ENCODE peak calls at places on chromosome 19, in five cellular contexts. One of them, this sample, is unnamed.

GRCh38 chr19:41541990-41542584 is 33.9 kb upstream of the CEACAM21 start:
- DNase-seq in GM12878: no peak
- DNase-seq in K562: peak; percentile 44
- DNase-seq in H1: no peak
- DNase-seq in HCT116: peak; percentile 36
- DNase-seq in this sample: peak; percentile 61

GRCh38 chr19:19562665-19563347 is 24.7 kb downstream of the CILP2 start:
- DNase-seq in GM12878: no peak
- DNase-seq in HCT116: no peak
- DNase-seq in K562: no peak
- DNase-seq in H1: no peak
- DNase-seq in this sample: no peak

GRCh38 chr19:40663712-40664692 is 26.4 kb downstream of the NUMBL start:
- DNase-seq in GM12878: no peak
- DNase-seq in H1: no peak
- DNase-seq in K562: peak; percentile 84
- DNase-seq in HCT116: no peak
- DNase-seq in this sample: no peak

GRCh38 chr19:44796701-44797115 is 12.2 kb upstream of the BCAM start:
- DNase-seq in GM12878: no peak
- DNase-seq in HCT116: no peak
- DNase-seq in K562: no peak
- DNase-seq in H1: no peak
- DNase-seq in this sample: peak; percentile 87

GRCh38 chr19:51034704-51035103 is at the start of gene KLK12:
- DNase-seq in GM12878: no peak
- DNase-seq in HCT116: no peak
- DNase-seq in H1: no peak
- DNase-seq in K562: no peak
- DNase-seq in this sample: no peak

GRCh38 chr19:23071087-23071511 is 45.7 kb upstream of the ZNF730 start:
- DNase-seq in H1: no peak
- DNase-seq in K562: no peak
- DNase-seq in HCT116: no peak
- DNase-seq in GM12878: no peak
- DNase-seq in this sample: no peak

GRCh38 chr19:362154-362553 is 17.6 kb upstream of the MIER2 start:
- DNase-seq in HCT116: no peak
- DNase-seq in H1: no peak
- DNase-seq in K562: no peak
- DNase-seq in GM12878: no peak
- DNase-seq in this sample: no peak

GRCh38 chr19:39768811-39769210 is 9.8 kb upstream of the LEUTX start:
- DNase-seq in HCT116: no peak
- DNase-seq in K562: no peak
- DNase-seq in GM12878: no peak
- DNase-seq in H1: no peak
- DNase-seq in this sample: no peak

GRCh38 chr19:49301866-49302252 is 23.1 kb downstream of the SLC6A16 start:
- DNase-seq in GM12878: no peak
- DNase-seq in HCT116: no peak
- DNase-seq in K562: no peak
- DNase-seq in H1: no peak
- DNase-seq in this sample: no peak

GRCh38 chr19:19526581-19527370 is 1.9 kb upstream of the YJEFN3 start:
- DNase-seq in GM12878: no peak
- DNase-seq in HCT116: no peak
- DNase-seq in K562: no peak
- DNase-seq in H1: no peak
- DNase-seq in this sample: no peak

GRCh38 chr19:14473073-14473790 is 1.9 kb downstream of the PTGER1 start:
- DNase-seq in H1: no peak
- DNase-seq in GM12878: no peak
- DNase-seq in HCT116: no peak
- DNase-seq in K562: no peak
- DNase-seq in this sample: no peak

GRCh38 chr19:14473915-14474578 is 1.1 kb downstream of the PTGER1 start:
- DNase-seq in HCT116: no peak
- DNase-seq in H1: no peak
- DNase-seq in GM12878: no peak
- DNase-seq in K562: no peak
- DNase-seq in this sample: peak; percentile 21

GRCh38 chr19:14470031-14470876 is 4.9 kb downstream of the PTGER1 start:
- DNase-seq in GM12878: no peak
- DNase-seq in HCT116: no peak
- DNase-seq in K562: no peak
- DNase-seq in H1: no peak
- DNase-seq in this sample: no peak

GRCh38 chr19:14472202-14472961 is 2.8 kb downstream of the PTGER1 start:
- DNase-seq in H1: no peak
- DNase-seq in HCT116: peak; percentile 22
- DNase-seq in GM12878: no peak
- DNase-seq in K562: peak; percentile 88
- DNase-seq in this sample: peak; percentile 42

GRCh38 chr19:14471436-14472187 is 3.5 kb downstream of the PTGER1 start:
- DNase-seq in H1: no peak
- DNase-seq in HCT116: no peak
- DNase-seq in K562: no peak
- DNase-seq in GM12878: no peak
- DNase-seq in this sample: peak; percentile 25
- TF ChIP-seq JUND in H1: no peak
- TF ChIP-seq JUND in HCT116: no peak
- TF ChIP-seq JUND in K562: no peak
- TF ChIP-seq JUND in GM12878: no peak
- TF ChIP-seq JUND in this sample: no peak

GRCh38 chr19:54281008-54281728 is at the start of gene LILRB2:
- DNase-seq in K562: no peak
- DNase-seq in GM12878: no peak
- DNase-seq in H1: no peak
- DNase-seq in HCT116: no peak
- DNase-seq in this sample: no peak
- TF ChIP-seq JUND in K562: no peak
- TF ChIP-seq JUND in GM12878: no peak
- TF ChIP-seq JUND in H1: no peak
- TF ChIP-seq JUND in HCT116: no peak
- TF ChIP-seq JUND in this sample: no peak

GRCh38 chr19:57167385-57167784 is at the start of gene DUXA:
- DNase-seq in H1: no peak
- DNase-seq in K562: no peak
- DNase-seq in HCT116: no peak
- DNase-seq in GM12878: no peak
- DNase-seq in this sample: no peak

GRCh38 chr19:57165846-57166245 is 1.4 kb downstream of the DUXA start:
- DNase-seq in H1: no peak
- DNase-seq in K562: no peak
- DNase-seq in HCT116: no peak
- DNase-seq in GM12878: no peak
- DNase-seq in this sample: no peak

DNA sequence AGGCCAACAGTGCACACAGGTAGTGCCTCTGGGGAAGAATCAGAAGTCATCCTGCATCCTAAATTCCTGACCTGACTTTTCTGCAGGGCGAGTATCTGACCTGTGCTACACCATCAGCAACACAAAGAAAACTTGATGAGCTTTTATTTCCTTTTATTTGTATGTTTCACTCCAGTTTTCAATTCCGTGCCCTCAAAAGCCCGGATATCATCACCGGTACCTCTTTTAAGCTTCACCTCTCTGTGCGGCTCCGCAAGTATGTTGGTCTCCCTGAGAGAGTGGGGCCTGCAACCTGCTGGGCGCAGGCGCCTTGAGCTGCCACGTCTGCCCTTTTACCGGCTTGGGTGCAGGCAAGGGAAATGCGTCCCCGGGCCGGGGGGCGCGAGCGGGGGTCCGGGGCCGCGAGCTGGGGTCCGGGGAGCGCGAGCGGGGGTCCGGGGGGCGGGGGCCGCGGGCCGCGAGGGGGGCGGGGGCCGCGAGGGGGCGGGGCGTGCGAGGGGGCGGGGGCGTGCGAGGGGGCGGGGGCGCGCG is 4.3 kb upstream of the DUXA start:
- DNase-seq in GM12878: no peak
- DNase-seq in K562: peak; percentile 6
- DNase-seq in H1: peak; percentile 15
- DNase-seq in HCT116: no peak
- DNase-seq in this sample: no peak
- TF ChIP-seq JUND in GM12878: no peak
- TF ChIP-seq JUND in K562: no peak
- TF ChIP-seq JUND in H1: no peak
- TF ChIP-seq JUND in HCT116: no peak
- TF ChIP-seq JUND in this sample: no peak

GRCh38 chr19:27971071-27971470 is 1241.9 kb downstream of the UQCRFS1 start:
- DNase-seq in H1: peak; percentile 58
- DNase-seq in K562: no peak
- DNase-seq in GM12878: no peak
- DNase-seq in HCT116: no peak
- DNase-seq in this sample: peak; percentile 4

GRCh38 chr19:27972291-27973040 is 1240.5 kb downstream of the UQCRFS1 start:
- DNase-seq in K562: no peak
- DNase-seq in GM12878: no peak
- DNase-seq in HCT116: no peak
- DNase-seq in H1: no peak
- DNase-seq in this sample: no peak

GRCh38 chr19:27975419-27976005 is 1237.4 kb downstream of the UQCRFS1 start:
- DNase-seq in K562: no peak
- DNase-seq in H1: no peak
- DNase-seq in HCT116: no peak
- DNase-seq in GM12878: no peak
- DNase-seq in this sample: no peak

GRCh38 chr19:27971869-27972268 is 1241.1 kb downstream of the UQCRFS1 start:
- DNase-seq in GM12878: no peak
- DNase-seq in K562: no peak
- DNase-seq in HCT116: no peak
- DNase-seq in H1: no peak
- DNase-seq in this sample: no peak

GRCh38 chr19:27974082-27974513 is 1238.9 kb downstream of the UQCRFS1 start:
- DNase-seq in K562: peak; percentile 25
- DNase-seq in GM12878: peak; percentile 25
- DNase-seq in HCT116: no peak
- DNase-seq in H1: no peak
- DNase-seq in this sample: peak; percentile 54
- TF ChIP-seq JUND in K562: no peak
- TF ChIP-seq JUND in GM12878: no peak
- TF ChIP-seq JUND in HCT116: no peak
- TF ChIP-seq JUND in H1: no peak
- TF ChIP-seq JUND in this sample: no peak

GRCh38 chr19:46299004-46299509 is 2.2 kb downstream of the HIF3A start:
- DNase-seq in K562: no peak
- DNase-seq in HCT116: peak; percentile 45
- DNase-seq in GM12878: no peak
- DNase-seq in H1: no peak
- DNase-seq in this sample: peak; percentile 75

GRCh38 chr19:46296722-46297431 is at the start of gene HIF3A:
- DNase-seq in H1: peak; percentile 82
- DNase-seq in HCT116: no peak
- DNase-seq in GM12878: no peak
- DNase-seq in K562: peak; percentile 40
- DNase-seq in this sample: no peak

GRCh38 chr19:46299695-46300094 is 2.9 kb downstream of the HIF3A start:
- DNase-seq in HCT116: no peak
- DNase-seq in GM12878: no peak
- DNase-seq in H1: no peak
- DNase-seq in K562: no peak
- DNase-seq in this sample: no peak

GRCh38 chr19:46298477-46299003 is 1.7 kb downstream of the HIF3A start:
- DNase-seq in HCT116: no peak
- DNase-seq in H1: no peak
- DNase-seq in K562: no peak
- DNase-seq in GM12878: no peak
- DNase-seq in this sample: no peak

GRCh38 chr19:46297700-46298476 is 1.0 kb downstream of the HIF3A start:
- DNase-seq in GM12878: no peak
- DNase-seq in HCT116: no peak
- DNase-seq in K562: peak; percentile 54
- DNase-seq in H1: no peak
- DNase-seq in this sample: no peak
- TF ChIP-seq JUND in GM12878: no peak
- TF ChIP-seq JUND in HCT116: no peak
- TF ChIP-seq JUND in K562: no peak
- TF ChIP-seq JUND in H1: no peak
- TF ChIP-seq JUND in this sample: no peak

GRCh38 chr19:15115762-15116615 is 8.8 kb downstream of the SYDE1 start:
- DNase-seq in H1: no peak
- DNase-seq in K562: no peak
- DNase-seq in HCT116: no peak
- DNase-seq in GM12878: no peak
- DNase-seq in this sample: no peak

GRCh38 chr19:15112385-15112784 is 5.2 kb downstream of the SYDE1 start:
- DNase-seq in H1: no peak
- DNase-seq in GM12878: no peak
- DNase-seq in K562: peak; percentile 56
- DNase-seq in HCT116: peak; percentile 60
- DNase-seq in this sample: peak; percentile 87

GRCh38 chr19:15113245-15114152 is 6.3 kb downstream of the SYDE1 start:
- DNase-seq in H1: no peak
- DNase-seq in K562: no peak
- DNase-seq in HCT116: no peak
- DNase-seq in GM12878: no peak
- DNase-seq in this sample: no peak

GRCh38 chr19:15115080-15115479 is 7.9 kb downstream of the SYDE1 start:
- DNase-seq in H1: no peak
- DNase-seq in HCT116: no peak
- DNase-seq in GM12878: no peak
- DNase-seq in K562: no peak
- DNase-seq in this sample: no peak

GRCh38 chr19:15114153-15114540 is 6.9 kb downstream of the SYDE1 start:
- DNase-seq in HCT116: no peak
- DNase-seq in K562: no peak
- DNase-seq in GM12878: no peak
- DNase-seq in H1: no peak
- DNase-seq in this sample: no peak
- TF ChIP-seq JUND in HCT116: no peak
- TF ChIP-seq JUND in K562: no peak
- TF ChIP-seq JUND in GM12878: no peak
- TF ChIP-seq JUND in H1: no peak
- TF ChIP-seq JUND in this sample: no peak

GRCh38 chr19:7961930-7962626 is 18.6 kb upstream of the TIMM44 start:
- DNase-seq in H1: no peak
- DNase-seq in HCT116: no peak
- DNase-seq in GM12878: no peak
- DNase-seq in K562: no peak
- DNase-seq in this sample: no peak
- TF ChIP-seq JUND in H1: no peak
- TF ChIP-seq JUND in HCT116: no peak
- TF ChIP-seq JUND in GM12878: no peak
- TF ChIP-seq JUND in K562: no peak
- TF ChIP-seq JUND in this sample: no peak

DNA sequence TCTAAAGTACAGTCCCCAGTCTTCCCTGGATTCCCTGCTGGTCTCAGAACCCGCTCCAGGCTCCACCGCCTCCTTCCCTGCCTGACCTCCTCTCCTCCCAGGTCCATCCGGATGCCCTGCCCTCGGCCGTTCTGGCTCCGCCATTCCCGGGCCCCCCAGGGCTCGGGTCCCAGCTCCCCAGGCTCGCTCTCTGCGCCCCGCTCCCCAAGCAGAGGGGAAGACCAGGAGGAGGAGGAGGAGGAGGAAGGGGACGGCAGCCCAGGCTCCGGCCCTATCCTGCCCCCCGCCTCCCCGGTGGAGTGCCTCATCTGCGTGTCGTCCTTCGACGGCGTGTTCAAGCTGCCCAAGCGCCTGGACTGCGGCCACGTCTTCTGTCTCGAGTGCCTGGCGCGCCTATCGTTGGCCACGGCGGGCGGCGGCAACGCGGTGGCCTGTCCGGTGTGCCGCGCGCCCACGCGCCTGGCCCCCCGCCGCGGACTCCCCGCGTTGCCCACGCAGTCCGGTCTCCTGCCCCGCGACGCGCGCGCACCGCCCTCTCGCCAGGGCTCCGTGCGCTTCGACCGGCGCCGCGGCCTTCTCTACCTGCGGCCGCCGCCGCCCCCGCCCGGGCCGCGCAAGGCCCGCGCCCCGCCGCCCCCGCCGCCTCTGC is 647 bp downstream of the RNF225 start:
- DNase-seq in GM12878: no peak
- DNase-seq in K562: peak; percentile 16
- DNase-seq in H1: no peak
- DNase-seq in HCT116: no peak
- DNase-seq in this sample: no peak
- TF ChIP-seq JUND in GM12878: no peak
- TF ChIP-seq JUND in K562: no peak
- TF ChIP-seq JUND in H1: no peak
- TF ChIP-seq JUND in HCT116: no peak
- TF ChIP-seq JUND in this sample: no peak

This sample was measured in T47D.